ENCODE peak calls at places on chromosomes 13 and 19, in four cellular contexts. One of them, this sample, is unnamed.

GRCh38 chr13:107644136-107644535 is 571.2 kb downstream of the LIG4 start:
- DNase-seq in GM10248: no peak
- DNase-seq in transverse colon: no peak
- DNase-seq in body of pancreas: no peak
- DNase-seq in this sample: no peak

GRCh38 chr13:110944121-110944967 is 29.5 kb upstream of the ANKRD10 start:
- DNase-seq in GM10248: peak; percentile 62
- DNase-seq in transverse colon: peak; percentile 20
- DNase-seq in body of pancreas: peak; percentile 69
- DNase-seq in this sample: peak; percentile 43

GRCh38 chr19:14433454-14434156 is 499 bp downstream of the PKN1 start:
- DNase-seq in GM10248: no peak
- DNase-seq in transverse colon: peak; percentile 75
- DNase-seq in body of pancreas: peak; percentile 66
- DNase-seq in this sample: peak; percentile 66

GRCh38 chr13:64556391-64556790 is 2673.7 kb downstream of the PCDH9 start:
- DNase-seq in GM10248: no peak
- DNase-seq in transverse colon: no peak
- DNase-seq in body of pancreas: no peak
- DNase-seq in this sample: no peak

GRCh38 chr13:63636231-63636993 is 2220.8 kb upstream of the PCDH20 start:
- DNase-seq in GM10248: no peak
- DNase-seq in transverse colon: no peak
- DNase-seq in body of pancreas: peak; percentile 5
- DNase-seq in this sample: no peak

GRCh38 chr19:46725036-46725820 is 8.3 kb upstream of the PRKD2 start:
- DNase-seq in GM10248: no peak
- DNase-seq in transverse colon: no peak
- DNase-seq in body of pancreas: no peak
- DNase-seq in this sample: no peak

GRCh38 chr19:46357846-46358583 is 11.1 kb downstream of the PPP5C start:
- DNase-seq in GM10248: no peak
- DNase-seq in transverse colon: no peak
- DNase-seq in body of pancreas: no peak
- DNase-seq in this sample: no peak

GRCh38 chr19:45059258-45059965 is 16.9 kb downstream of the ZNF296 start:
- DNase-seq in GM10248: peak; percentile 88
- DNase-seq in transverse colon: peak; percentile 87
- DNase-seq in body of pancreas: peak; percentile 84
- DNase-seq in this sample: peak; percentile 92

GRCh38 chr19:43452517-43453045 is 12.8 kb downstream of the LYPD3 start:
- DNase-seq in GM10248: no peak
- DNase-seq in transverse colon: no peak
- DNase-seq in body of pancreas: no peak
- DNase-seq in this sample: no peak

GRCh38 chr13:62234780-62235530 is 819.3 kb upstream of the PCDH20 start:
- DNase-seq in GM10248: no peak
- DNase-seq in transverse colon: no peak
- DNase-seq in body of pancreas: no peak
- DNase-seq in this sample: no peak

GRCh38 chr19:2587001-2587719 is 111.2 kb downstream of the GADD45B start:
- DNase-seq in GM10248: no peak
- DNase-seq in transverse colon: no peak
- DNase-seq in body of pancreas: no peak
- DNase-seq in this sample: no peak

GRCh38 chr19:34351382-34351802 is 13.6 kb upstream of the GPI start:
- DNase-seq in GM10248: no peak
- DNase-seq in transverse colon: no peak
- DNase-seq in body of pancreas: peak; percentile 49
- DNase-seq in this sample: peak; percentile 37

GRCh38 chr13:37481005-37481857 is 117.3 kb downstream of the POSTN start:
- DNase-seq in GM10248: no peak
- DNase-seq in transverse colon: no peak
- DNase-seq in body of pancreas: no peak
- DNase-seq in this sample: no peak

GRCh38 chr19:32067686-32068085 is 277.7 kb upstream of the ZNF507 start:
- DNase-seq in GM10248: no peak
- DNase-seq in transverse colon: no peak
- DNase-seq in body of pancreas: no peak
- DNase-seq in this sample: no peak

GRCh38 chr19:38004505-38005223 is 97.7 kb downstream of the SIPA1L3 start:
- DNase-seq in GM10248: peak; percentile 81
- DNase-seq in transverse colon: peak; percentile 67
- DNase-seq in body of pancreas: peak; percentile 59
- DNase-seq in this sample: peak; percentile 17

GRCh38 chr13:94192576-94192975 is 286.9 kb downstream of the DCT start:
- DNase-seq in GM10248: no peak
- DNase-seq in transverse colon: peak; percentile 15
- DNase-seq in body of pancreas: peak; percentile 28
- DNase-seq in this sample: peak; percentile 33

GRCh38 chr19:44710483-44710882 is 11.5 kb downstream of the CEACAM16 start:
- DNase-seq in GM10248: no peak
- DNase-seq in transverse colon: no peak
- DNase-seq in body of pancreas: no peak
- DNase-seq in this sample: no peak

GRCh38 chr13:75161804-75162203 is 320.2 kb downstream of the TBC1D4 start:
- DNase-seq in GM10248: no peak
- DNase-seq in transverse colon: no peak
- DNase-seq in body of pancreas: no peak
- DNase-seq in this sample: no peak

GRCh38 chr13:98172570-98173405 is 4.3 kb downstream of the RNF113B start:
- DNase-seq in GM10248: no peak
- DNase-seq in transverse colon: no peak
- DNase-seq in body of pancreas: no peak
- DNase-seq in this sample: no peak

GRCh38 chr19:40134866-40135265 is 44.1 kb upstream of the ZNF780A start:
- DNase-seq in GM10248: no peak
- DNase-seq in transverse colon: no peak
- DNase-seq in body of pancreas: no peak
- DNase-seq in this sample: no peak

GRCh38 chr19:48627211-48627864 is 8.0 kb downstream of the SPHK2 start:
- DNase-seq in GM10248: no peak
- DNase-seq in transverse colon: peak; percentile 73
- DNase-seq in body of pancreas: no peak
- DNase-seq in this sample: peak; percentile 75

GRCh38 chr13:101394597-101394996 is 21.7 kb downstream of the NALCN start:
- DNase-seq in GM10248: no peak
- DNase-seq in transverse colon: no peak
- DNase-seq in body of pancreas: no peak
- DNase-seq in this sample: no peak
- TF ChIP-seq CTCF in GM10248: no peak
- TF ChIP-seq CTCF in transverse colon: no peak
- TF ChIP-seq CTCF in body of pancreas: no peak
- TF ChIP-seq CTCF in this sample: no peak

GRCh38 chr13:45540864-45541263 is 74.7 kb downstream of the ERICH6B start:
- DNase-seq in GM10248: no peak
- DNase-seq in transverse colon: no peak
- DNase-seq in body of pancreas: no peak
- DNase-seq in this sample: no peak
- TF ChIP-seq CTCF in GM10248: no peak
- TF ChIP-seq CTCF in transverse colon: no peak
- TF ChIP-seq CTCF in body of pancreas: no peak
- TF ChIP-seq CTCF in this sample: no peak

GRCh38 chr19:23956051-23956450 is 41.4 kb downstream of the ZNF726 start:
- DNase-seq in GM10248: no peak
- DNase-seq in transverse colon: no peak
- DNase-seq in body of pancreas: no peak
- DNase-seq in this sample: no peak
- TF ChIP-seq CTCF in GM10248: no peak
- TF ChIP-seq CTCF in transverse colon: no peak
- TF ChIP-seq CTCF in body of pancreas: no peak
- TF ChIP-seq CTCF in this sample: no peak

GRCh38 chr13:42216422-42216735 is 55.6 kb upstream of the AKAP11 start:
- DNase-seq in GM10248: no peak
- DNase-seq in transverse colon: no peak
- DNase-seq in body of pancreas: no peak
- DNase-seq in this sample: no peak

GRCh38 chr13:42218576-42218975 is 53.4 kb upstream of the AKAP11 start:
- DNase-seq in GM10248: no peak
- DNase-seq in transverse colon: no peak
- DNase-seq in body of pancreas: no peak
- DNase-seq in this sample: no peak

GRCh38 chr13:42214445-42214844 is 57.5 kb upstream of the AKAP11 start:
- DNase-seq in GM10248: no peak
- DNase-seq in transverse colon: no peak
- DNase-seq in body of pancreas: no peak
- DNase-seq in this sample: no peak

GRCh38 chr13:42219051-42219450 is 52.9 kb upstream of the AKAP11 start:
- DNase-seq in GM10248: no peak
- DNase-seq in transverse colon: no peak
- DNase-seq in body of pancreas: no peak
- DNase-seq in this sample: no peak

DNA sequence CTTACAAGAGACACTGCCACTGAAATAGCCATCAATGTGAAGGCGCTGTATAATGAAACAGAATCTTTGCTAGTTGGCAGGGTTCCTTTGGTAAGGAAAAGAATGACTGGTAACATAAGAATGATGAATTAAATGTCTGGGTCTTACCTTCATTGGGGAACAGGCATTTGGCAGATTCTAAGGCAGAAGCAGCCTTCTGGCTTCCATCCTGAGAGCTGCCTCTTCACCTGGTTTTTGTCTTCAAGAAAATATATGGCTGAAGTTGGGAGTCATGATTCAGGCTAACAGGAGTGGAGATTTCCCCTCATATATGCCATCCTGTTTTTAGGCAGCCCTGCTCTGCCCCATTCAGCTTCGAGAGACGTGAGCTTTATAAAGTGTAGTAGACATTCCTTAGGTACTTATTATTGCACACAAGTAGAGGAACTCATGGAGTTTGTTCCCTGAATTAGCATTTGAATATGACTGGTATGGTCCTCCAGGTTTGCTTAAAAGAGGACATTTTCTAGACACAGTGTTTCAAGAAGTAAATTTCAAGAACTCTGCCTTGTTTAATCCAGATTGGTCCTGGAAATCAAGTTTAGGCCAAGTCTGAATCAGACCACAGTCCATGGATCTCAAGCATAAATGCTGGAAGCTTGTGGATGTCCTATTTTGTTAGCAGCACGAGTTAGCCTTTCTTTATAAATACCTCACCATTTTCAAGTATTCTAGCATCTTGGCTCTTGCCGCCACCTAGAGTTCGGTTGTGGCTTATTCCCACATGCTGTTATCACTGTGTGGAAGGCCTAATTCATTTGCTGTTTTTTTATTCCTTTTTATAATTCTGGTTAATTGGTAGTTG is 56.2 kb upstream of the AKAP11 start:
- DNase-seq in GM10248: no peak
- DNase-seq in transverse colon: no peak
- DNase-seq in body of pancreas: peak; percentile 27
- DNase-seq in this sample: peak; percentile 56
- TF ChIP-seq CTCF in GM10248: peak; percentile 37
- TF ChIP-seq CTCF in transverse colon: no peak
- TF ChIP-seq CTCF in body of pancreas: no peak
- TF ChIP-seq CTCF in this sample: peak; percentile 30

DNA sequence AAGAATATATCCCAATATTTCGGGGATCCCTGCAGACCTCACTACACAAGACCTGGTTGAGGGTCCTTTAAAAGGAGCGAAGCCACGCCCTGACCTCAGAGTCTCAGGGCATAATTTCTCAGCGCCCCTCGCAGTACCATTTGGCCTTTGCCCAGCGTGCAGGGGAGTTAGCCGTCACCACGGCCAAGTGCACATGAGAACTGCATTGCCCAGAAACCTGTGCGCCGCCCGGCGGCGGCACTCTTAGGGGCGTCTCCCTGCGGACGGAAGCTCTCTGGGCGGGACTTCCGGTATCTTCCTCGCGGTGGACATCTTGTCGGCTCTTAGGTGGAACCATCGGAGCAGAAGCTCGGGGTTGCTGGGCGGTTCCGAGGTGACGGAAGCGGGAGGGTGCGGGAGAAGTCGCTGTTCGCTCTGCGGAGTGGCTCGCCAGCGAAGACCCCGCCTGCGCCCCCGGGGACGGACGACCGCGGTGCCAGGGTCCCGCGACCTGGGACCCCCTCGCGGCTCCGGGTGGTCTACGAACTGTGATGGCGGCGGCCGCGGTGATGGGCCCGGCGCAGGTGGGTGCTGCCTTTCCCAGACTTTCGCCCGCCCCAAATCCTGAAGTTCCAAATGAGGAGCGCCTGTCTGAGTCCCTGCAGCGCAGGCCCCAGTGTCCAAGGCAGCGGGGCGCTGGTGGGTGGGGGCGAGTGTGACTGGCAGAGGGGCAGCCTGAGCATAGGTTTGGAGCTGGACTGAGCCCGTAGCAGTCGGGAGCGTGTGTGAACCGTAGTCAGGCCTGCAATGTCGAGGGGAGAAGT is at the start of gene ZNF134:
- DNase-seq in GM10248: peak; percentile 96
- DNase-seq in transverse colon: peak; percentile 94
- DNase-seq in body of pancreas: peak; percentile 92
- DNase-seq in this sample: peak; percentile 95
- TF ChIP-seq CTCF in GM10248: no peak
- TF ChIP-seq CTCF in transverse colon: peak; percentile 22
- TF ChIP-seq CTCF in body of pancreas: peak; percentile 46
- TF ChIP-seq CTCF in this sample: no peak

DNA sequence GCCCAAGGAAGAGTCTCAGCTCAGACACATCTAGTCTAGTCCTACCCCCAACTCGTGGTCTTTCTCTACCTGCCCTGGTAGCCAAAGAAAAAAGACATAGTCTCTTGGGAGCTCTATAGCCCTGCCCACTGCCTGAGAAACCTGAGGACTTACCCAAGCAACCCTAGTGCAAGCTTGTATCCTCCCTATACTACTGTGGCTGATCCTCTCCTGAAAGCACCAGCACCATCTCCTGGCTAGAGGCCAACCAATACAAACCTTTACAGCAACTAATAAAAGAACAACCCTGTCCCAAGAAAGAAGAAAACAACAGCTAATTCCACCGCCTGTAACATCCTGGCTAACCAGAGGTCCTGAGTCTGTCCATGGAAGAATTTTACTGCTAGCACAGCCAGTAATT is 532.4 kb downstream of the SLITRK6 start:
- DNase-seq in GM10248: no peak
- DNase-seq in transverse colon: no peak
- DNase-seq in body of pancreas: no peak
- DNase-seq in this sample: no peak
- TF ChIP-seq CTCF in GM10248: no peak
- TF ChIP-seq CTCF in transverse colon: no peak
- TF ChIP-seq CTCF in body of pancreas: no peak
- TF ChIP-seq CTCF in this sample: no peak

GRCh38 chr19:27765397-27765796 is 1447.6 kb downstream of the UQCRFS1 start:
- DNase-seq in GM10248: no peak
- DNase-seq in transverse colon: no peak
- DNase-seq in body of pancreas: no peak
- DNase-seq in this sample: no peak
- TF ChIP-seq CTCF in GM10248: no peak
- TF ChIP-seq CTCF in transverse colon: no peak
- TF ChIP-seq CTCF in body of pancreas: no peak
- TF ChIP-seq CTCF in this sample: no peak

GRCh38 chr19:4370418-4371041 is 27.2 kb downstream of the MPND start:
- DNase-seq in GM10248: no peak
- DNase-seq in transverse colon: no peak
- DNase-seq in body of pancreas: no peak
- DNase-seq in this sample: no peak

GRCh38 chr19:4371209-4371897 is 28.0 kb downstream of the MPND start:
- DNase-seq in GM10248: no peak
- DNase-seq in transverse colon: no peak
- DNase-seq in body of pancreas: no peak
- DNase-seq in this sample: no peak

GRCh38 chr19:4369109-4369887 is 25.9 kb downstream of the MPND start:
- DNase-seq in GM10248: peak; percentile 78
- DNase-seq in transverse colon: peak; percentile 84
- DNase-seq in body of pancreas: no peak
- DNase-seq in this sample: peak; percentile 89

GRCh38 chr19:4368128-4368820 is 24.9 kb downstream of the MPND start:
- DNase-seq in GM10248: no peak
- DNase-seq in transverse colon: no peak
- DNase-seq in body of pancreas: no peak
- DNase-seq in this sample: no peak

GRCh38 chr19:4369888-4370260 is 26.5 kb downstream of the MPND start:
- DNase-seq in GM10248: peak; percentile 71
- DNase-seq in transverse colon: peak; percentile 76
- DNase-seq in body of pancreas: peak; percentile 55
- DNase-seq in this sample: peak; percentile 90
- TF ChIP-seq CTCF in GM10248: peak; percentile 79
- TF ChIP-seq CTCF in transverse colon: peak; percentile 9
- TF ChIP-seq CTCF in body of pancreas: peak; percentile 3
- TF ChIP-seq CTCF in this sample: peak; percentile 62